ENCODE peak calls at places on chromosomes 13 and 19, in nine cellular contexts. S is activated CD4-positive, alpha-beta T cell treated with anti-CD3 and anti-CD28 coated beads, Interleukin-2, amount 10 ng/mL, durations not matched to agents 7 days and 5 days; Q is aorta; P is effector CD4-positive, alpha-beta T cell; B is non-pigmented ciliary epithelial cell; I is T follicular helper cell; E is CD4-positive, alpha-beta T cell; G is fibroblast of mammary gland; U is stimulated activated CD4-positive, alpha-beta T cell treated with anti-CD3 and anti-CD28 coated beads, Interleukin-2, amount 100 ng/mL, for 48 hours. K is an unnamed sample.

GRCh38 chr13:64397699-64398098 is 2832.4 kb downstream of the PCDH9 start:
- DNase-seq in S (no peak), I (no peak), Q (no peak), G (no peak), B (no peak), U (no peak), P (no peak), E (no peak), K (no peak)

GRCh38 chr19:4795400-4795799 is 3.9 kb downstream of the FEM1A start:
- DNase-seq in U (no peak), Q (no peak), S (no peak), B (no peak), I (no peak), G (peak; percentile 52), E (no peak), P (no peak), K (no peak)

GRCh38 chr13:111160648-111161047 is 45.5 kb downstream of the ARHGEF7 start:
- DNase-seq in G (no peak), B (no peak), P (no peak), S (no peak), Q (no peak), I (no peak), U (no peak), E (no peak), K (no peak)

GRCh38 chr19:38617764-38618589 is at the start of gene MAP4K1:
- DNase-seq in U (peak; percentile 55), P (peak; percentile 54), G (no peak), S (peak; percentile 79), B (no peak), E (peak; percentile 58), Q (peak; percentile 76), I (peak; percentile 53), K (no peak)

GRCh38 chr13:109700176-109700575 is 86.2 kb downstream of the IRS2 start:
- DNase-seq in P (no peak), B (peak; percentile 34), I (no peak), U (no peak), Q (no peak), G (peak; percentile 80), E (no peak), S (no peak), K (no peak)

GRCh38 chr19:33389574-33390119 is 16.1 kb downstream of the CEBPG start:
- DNase-seq in Q (peak; percentile 72), S (no peak), G (no peak), P (no peak), E (no peak), I (no peak), B (no peak), U (no peak), K (no peak)

GRCh38 chr13:67421475-67421874 is 191.3 kb upstream of the PCDH9 start:
- DNase-seq in P (no peak), E (no peak), G (no peak), B (no peak), S (no peak), I (no peak), Q (no peak), U (no peak), K (no peak)

GRCh38 chr13:61664821-61665705 is 249.4 kb upstream of the PCDH20 start:
- DNase-seq in S (no peak), B (peak; percentile 10), E (no peak), G (no peak), Q (no peak), P (no peak), I (no peak), U (no peak), K (peak; percentile 90)

GRCh38 chr13:48973845-48974431 is 1.8 kb upstream of the FNDC3A start:
- DNase-seq in G (no peak), E (no peak), I (no peak), B (no peak), U (no peak), S (no peak), P (no peak), Q (no peak), K (no peak)

GRCh38 chr13:110130431-110130830 is 176.5 kb downstream of the COL4A1 start:
- DNase-seq in Q (no peak), U (no peak), I (no peak), B (no peak), G (no peak), E (no peak), S (no peak), P (no peak), K (no peak)

GRCh38 chr13:32297206-32297605 is 18.0 kb downstream of the ZAR1L start:
- DNase-seq in G (no peak), S (no peak), U (no peak), E (no peak), I (no peak), Q (no peak), B (no peak), P (no peak), K (no peak)

GRCh38 chr13:100044936-100045335 is 44.0 kb upstream of the PCCA start:
- DNase-seq in B (no peak), P (no peak), E (no peak), G (no peak), I (no peak), U (no peak), Q (no peak), S (no peak), K (peak; percentile 20)

GRCh38 chr19:8093740-8094139 is 41.2 kb downstream of the CCL25 start:
- DNase-seq in S (no peak), E (no peak), P (no peak), B (no peak), U (no peak), G (no peak), I (no peak), Q (no peak), K (no peak)

GRCh38 chr19:33292595-33293254 is 9.6 kb downstream of the CEBPA start:
- DNase-seq in S (no peak), Q (peak; percentile 71), P (no peak), U (no peak), G (peak; percentile 33), I (no peak), E (no peak), B (no peak), K (no peak)

GRCh38 chr19:16951529-16951928 is 62.7 kb downstream of the F2RL3 start:
- DNase-seq in E (no peak), P (no peak), B (no peak), G (no peak), I (no peak), Q (no peak), S (no peak), U (no peak), K (no peak)

GRCh38 chr13:75771818-75772217 is 135.7 kb downstream of the LMO7 start:
- DNase-seq in B (peak; percentile 63), I (no peak), U (no peak), G (peak; percentile 85), P (no peak), S (no peak), Q (no peak), E (no peak), K (no peak)

GRCh38 chr19:17460372-17461230 is at the start of gene NXNL1:
- DNase-seq in S (no peak), I (no peak), E (no peak), U (no peak), G (no peak), B (no peak), Q (no peak), P (no peak), K (no peak)

GRCh38 chr19:29715695-29716581 is 877 bp upstream of the C19orf12 start:
- DNase-seq in P (no peak), E (no peak), B (no peak), Q (peak; percentile 40), I (no peak), S (no peak), U (no peak), G (peak; percentile 46), K (peak; percentile 38)

GRCh38 chr19:4709440-4710280 is 14.0 kb downstream of the DPP9 start:
- DNase-seq in E (no peak), I (no peak), Q (no peak), G (peak; percentile 39), B (no peak), P (no peak), S (no peak), U (no peak), K (no peak)

GRCh38 chr13:35699805-35700204 is 223.3 kb upstream of the MAB21L1 start:
- DNase-seq in B (no peak), Q (no peak), U (no peak), S (no peak), G (peak; percentile 70), I (no peak), P (no peak), E (no peak), K (no peak)

GRCh38 chr19:13181747-13182388 is 31.7 kb downstream of the IER2 start:
- DNase-seq in U (no peak), G (peak; percentile 60), Q (peak; percentile 86), S (no peak), I (no peak), B (no peak), P (no peak), E (no peak), K (no peak)

GRCh38 chr19:5545051-5545450 is 22.7 kb downstream of the TINCR start:
- DNase-seq in P (no peak), U (no peak), G (no peak), B (no peak), E (no peak), S (no peak), Q (no peak), I (no peak), K (no peak)

GRCh38 chr13:66886248-66886647 is 343.9 kb downstream of the PCDH9 start:
- DNase-seq in P (no peak), G (no peak), Q (no peak), S (no peak), E (no peak), U (no peak), B (no peak), I (no peak), K (no peak)

GRCh38 chr19:4868286-4868834 is 893 bp upstream of the PLIN3 start:
- DNase-seq in B (no peak), Q (no peak), G (no peak), S (no peak), P (no peak), U (no peak), I (no peak), E (no peak), K (no peak)

GRCh38 chr19:18775586-18776287 is 15.4 kb downstream of the COMP start:
- DNase-seq in U (no peak), E (no peak), P (no peak), S (no peak), Q (no peak), G (peak; percentile 73), B (no peak), I (no peak), K (no peak)

GRCh38 chr13:88031980-88032562 is 360.9 kb downstream of the SLITRK5 start:
- DNase-seq in B (peak; percentile 3), U (no peak), Q (no peak), G (peak; percentile 50), I (no peak), P (no peak), S (no peak), E (no peak), K (no peak)

GRCh38 chr13:112131081-112131739 is 64.3 kb downstream of the SOX1 start:
- DNase-seq in U (no peak), E (no peak), G (no peak), I (no peak), S (no peak), B (no peak), Q (no peak), P (no peak), K (no peak)

GRCh38 chr13:100156786-100157185 is 67.9 kb downstream of the PCCA start:
- DNase-seq in B (no peak), U (no peak), G (no peak), Q (no peak), P (no peak), E (no peak), I (no peak), S (no peak), K (no peak)

GRCh38 chr19:19096641-19097627 is 33.1 kb downstream of the SLC25A42 start:
- DNase-seq in S (no peak), I (no peak), Q (no peak), G (no peak), E (no peak), B (no peak), P (no peak), U (no peak), K (peak; percentile 93)

GRCh38 chr19:15115080-15115479 is 7.9 kb downstream of the SYDE1 start:
- DNase-seq in P (no peak), B (no peak), E (no peak), G (peak; percentile 81), I (no peak), Q (peak; percentile 90), U (no peak), S (no peak), K (no peak)